ENCODE peak calls at places on chromosomes 13 and 19, in five cellular contexts. U, P, Z, M and G are unnamed samples. For H3K4me1, the result is how much of the 10 kb centered on the place peaks cover.

GRCh38 chr13:38542601-38543000 is 144.3 kb upstream of the FREM2 start:
- DNase-seq in M (no peak), U (no peak), Z (no peak), P (no peak), G (no peak)

GRCh38 chr19:46303702-46304397 is 7.0 kb downstream of the HIF3A start:
- DNase-seq in Z (peak), P (no peak), M (peak), U (peak), G (peak)

GRCh38 chr19:34960103-34960805 is 3.8 kb downstream of the ZNF792 start:
- DNase-seq in P (no peak), U (no peak), Z (no peak), M (no peak), G (no peak)

GRCh38 chr13:114130708-114131580 is 1.5 kb downstream of the RASA3 start:
- DNase-seq in Z (peak), M (peak), P (no peak), U (peak), G (peak)

GRCh38 chr13:38575427-38575826 is 111.5 kb upstream of the FREM2 start:
- DNase-seq in M (no peak), P (no peak), U (no peak), Z (no peak), G (peak)

GRCh38 chr19:29524912-29525870 is 603 bp upstream of the VSTM2B start:
- DNase-seq in P (no peak), M (no peak), U (peak), Z (no peak), G (no peak)

GRCh38 chr13:92221916-92222315 is 823.5 kb downstream of the GPC5 start:
- DNase-seq in M (no peak), U (no peak), Z (peak), P (no peak), G (no peak)

GRCh38 chr19:55115446-55116065 is 1.9 kb downstream of the PPP1R12C start:
- DNase-seq in M (no peak), Z (peak), P (no peak), U (no peak), G (peak)

GRCh38 chr19:11787536-11787935 is 10.8 kb upstream of the ZNF491 start:
- DNase-seq in Z (no peak), P (no peak), U (no peak), M (no peak), G (no peak)

GRCh38 chr19:30227661-30228112 is 144.5 kb upstream of the ZNF536 start:
- DNase-seq in P (no peak), U (peak), M (peak), Z (peak), G (peak)

GRCh38 chr13:100382787-100383186 is 205.8 kb downstream of the GGACT start:
- DNase-seq in P (no peak), Z (no peak), M (no peak), U (no peak), G (peak)

GRCh38 chr13:28337196-28338045 is 157.5 kb downstream of the FLT1 start:
- DNase-seq in M (no peak), U (no peak), P (no peak), Z (no peak), G (peak)

GRCh38 chr13:39960206-39960605 is 304.7 kb downstream of the COG6 start:
- DNase-seq in Z (no peak), M (no peak), U (no peak), P (no peak), G (no peak)

GRCh38 chr13:24662195-24663088 is 17.8 kb upstream of the ATP12A start:
- DNase-seq in U (no peak), Z (no peak), P (no peak), M (no peak), G (no peak)

GRCh38 chr13:84187626-84188025 is 305.4 kb upstream of the SLITRK1 start:
- DNase-seq in P (no peak), U (no peak), M (no peak), Z (no peak), G (no peak)

GRCh38 chr13:44932850-44933251 is 56.4 kb downstream of the NUFIP1 start:
- DNase-seq in M (no peak), P (no peak), Z (no peak), U (peak), G (no peak)

GRCh38 chr13:32125221-32125621 is 93.6 kb downstream of the FRY start:
- DNase-seq in M (no peak), P (no peak), Z (no peak), U (no peak), G (peak)

GRCh38 chr19:38277549-38277948 is 13.2 kb downstream of the SPINT2 start:
- DNase-seq in Z (no peak), U (no peak), M (no peak), P (no peak), G (peak)
- H3K4me1 ChIP-seq in Z (under half), U (under half), M (half or more), P (under half), G (under half)

GRCh38 chr13:111181977-111182376 is 66.9 kb downstream of the ARHGEF7 start:
- DNase-seq in U (no peak), M (no peak), P (no peak), Z (no peak), G (no peak)
- H3K4me1 ChIP-seq in U (under half), M (under half), P (half or more), Z (under half), G (under half)

GRCh38 chr13:23468811-23469210 is 35.3 kb upstream of the SACS start:
- DNase-seq in U (no peak), M (no peak), Z (no peak), P (no peak), G (no peak)

GRCh38 chr13:23467932-23468278 is 34.4 kb upstream of the SACS start:
- DNase-seq in U (no peak), M (no peak), P (no peak), Z (no peak), G (no peak)

GRCh38 chr13:23470706-23471610 is 37.5 kb upstream of the SACS start:
- DNase-seq in Z (no peak), P (no peak), U (no peak), M (no peak), G (peak)

GRCh38 chr13:23472189-23472588 is 38.7 kb upstream of the SACS start:
- DNase-seq in Z (no peak), M (no peak), U (no peak), P (no peak), G (no peak)

GRCh38 chr13:23469901-23470525 is 36.5 kb upstream of the SACS start:
- DNase-seq in U (peak), Z (peak), M (no peak), P (no peak), G (peak)
- H3K4me1 ChIP-seq in U (under half), Z (under half), M (under half), P (under half), G (under half)

DNA sequence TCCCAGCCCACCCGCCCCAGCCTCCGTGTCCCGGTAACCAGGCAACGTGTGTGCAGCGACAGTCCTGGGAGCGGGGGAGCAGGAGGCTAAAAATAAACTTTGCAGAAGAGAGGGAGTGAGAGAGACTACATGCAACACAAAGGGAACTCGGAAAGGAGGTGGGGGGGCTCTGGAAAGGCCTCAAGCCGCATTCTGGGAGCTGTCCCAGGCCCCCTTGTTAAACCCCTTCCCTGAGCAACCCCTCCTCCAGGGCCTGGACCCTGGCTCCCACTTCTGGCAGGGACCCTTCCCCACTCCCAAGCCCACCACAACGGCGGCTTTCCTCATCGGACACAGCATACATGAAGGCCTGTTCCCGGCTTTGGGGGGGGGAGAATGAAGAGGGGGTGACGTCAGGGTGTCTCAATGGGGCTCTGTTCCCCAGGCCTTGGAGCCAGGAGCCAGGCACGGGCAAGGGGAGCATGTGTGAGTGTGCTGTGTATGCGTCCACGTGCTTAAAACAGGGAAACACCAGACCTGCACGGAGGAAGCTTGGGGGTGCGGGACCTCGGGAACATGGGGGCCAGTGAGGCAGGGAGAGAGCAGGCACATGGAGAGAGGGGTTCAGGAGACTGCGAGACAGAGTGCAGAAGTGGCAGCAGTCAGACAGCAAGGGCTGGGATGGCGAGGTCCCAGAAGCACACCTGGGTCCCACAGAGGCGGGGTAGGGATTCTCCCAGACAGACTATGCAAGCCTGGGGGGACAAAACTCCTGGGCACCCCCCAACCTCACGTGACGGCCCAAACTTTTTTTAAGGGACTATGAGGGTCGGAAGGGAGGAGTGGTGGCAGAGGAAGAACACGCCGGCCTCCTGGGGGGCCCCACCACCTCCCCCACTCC is 2.3 kb downstream of the ERF start:
- DNase-seq in P (peak), Z (peak), M (peak), U (no peak), G (peak)
- H3K4me1 ChIP-seq in P (half or more), Z (under half), M (under half), U (under half), G (under half)

DNA sequence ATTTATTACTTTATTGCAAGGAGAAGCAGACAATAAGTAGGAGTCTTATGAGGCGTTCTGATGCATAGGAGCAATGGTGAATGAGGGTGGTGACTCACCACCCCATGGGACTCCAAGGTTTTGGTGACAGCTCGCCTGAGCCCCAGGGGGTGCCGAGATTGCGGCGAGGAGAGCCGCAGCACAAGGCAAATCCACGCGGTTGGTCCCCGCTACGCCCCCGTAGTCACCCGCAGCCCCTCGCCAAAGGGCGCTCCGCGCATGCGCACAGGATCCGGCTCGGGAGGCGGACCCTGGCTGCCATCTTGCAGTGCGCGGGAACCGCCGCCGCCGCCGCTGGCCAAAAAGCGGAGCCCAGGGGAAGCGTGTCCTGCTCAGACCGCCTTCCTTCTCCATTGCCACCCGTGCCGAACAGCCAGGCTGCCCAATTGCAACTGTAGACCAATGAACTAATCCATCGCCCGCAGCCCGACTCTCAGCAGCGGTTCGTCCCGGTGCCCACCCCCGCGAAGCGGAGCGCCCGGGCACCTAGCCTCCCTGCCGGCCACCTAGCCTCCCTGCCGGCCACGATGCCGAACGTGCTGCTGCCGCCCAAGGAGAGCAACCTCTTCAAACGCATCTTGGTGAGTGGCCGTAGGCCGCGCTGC is at the start of gene NAA16:
- DNase-seq in Z (peak), M (peak), U (peak), P (peak), G (peak)
- H3K4me1 ChIP-seq in Z (under half), M (half or more), U (under half), P (under half), G (under half)

DNA sequence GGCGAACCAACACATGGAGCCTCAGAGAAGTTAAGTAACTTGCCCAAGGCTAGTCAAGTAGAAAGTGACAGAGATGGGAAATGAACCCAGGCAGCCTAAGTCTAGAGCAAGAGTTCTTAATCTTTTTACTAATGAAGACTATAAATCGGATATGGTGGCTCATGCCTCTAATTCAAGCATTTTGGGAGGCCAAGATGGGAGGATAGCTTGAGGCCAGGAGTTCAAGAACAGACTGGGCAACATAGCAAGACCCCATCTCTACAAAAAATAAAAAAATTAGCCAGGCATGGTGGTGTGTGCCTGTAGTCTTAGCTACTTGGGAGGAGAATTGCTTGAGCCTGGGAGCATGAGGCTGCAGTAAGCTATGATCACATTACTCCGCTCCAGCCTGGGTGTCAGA is 10.7 kb downstream of the GPR12 start:
- DNase-seq in M (no peak), P (no peak), U (no peak), Z (no peak), G (no peak)
- H3K4me1 ChIP-seq in M (under half), P (under half), U (under half), Z (under half), G (under half)

DNA sequence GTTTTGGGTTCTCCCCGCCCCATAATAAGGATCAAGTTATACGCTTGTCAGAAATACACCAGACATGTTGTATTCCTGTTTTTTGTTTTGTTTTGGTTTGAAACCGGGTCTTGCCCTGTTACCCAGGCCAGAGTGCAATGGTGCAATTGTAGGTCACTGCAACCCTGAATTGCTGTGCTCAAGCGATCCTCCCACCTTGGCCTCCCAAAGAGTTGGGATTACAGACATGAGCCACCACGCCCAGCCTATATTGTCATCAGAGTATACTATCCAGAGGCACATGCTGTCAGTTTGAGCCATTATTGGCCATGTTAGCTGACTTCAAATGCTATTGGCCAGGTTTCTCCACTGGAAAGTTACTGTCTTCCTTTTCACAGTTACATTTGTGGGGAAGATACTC is 9.8 kb downstream of the SAFB start:
- DNase-seq in P (no peak), Z (no peak), M (no peak), U (no peak), G (no peak)
- H3K4me1 ChIP-seq in P (half or more), Z (under half), M (under half), U (under half), G (half or more)

DNA sequence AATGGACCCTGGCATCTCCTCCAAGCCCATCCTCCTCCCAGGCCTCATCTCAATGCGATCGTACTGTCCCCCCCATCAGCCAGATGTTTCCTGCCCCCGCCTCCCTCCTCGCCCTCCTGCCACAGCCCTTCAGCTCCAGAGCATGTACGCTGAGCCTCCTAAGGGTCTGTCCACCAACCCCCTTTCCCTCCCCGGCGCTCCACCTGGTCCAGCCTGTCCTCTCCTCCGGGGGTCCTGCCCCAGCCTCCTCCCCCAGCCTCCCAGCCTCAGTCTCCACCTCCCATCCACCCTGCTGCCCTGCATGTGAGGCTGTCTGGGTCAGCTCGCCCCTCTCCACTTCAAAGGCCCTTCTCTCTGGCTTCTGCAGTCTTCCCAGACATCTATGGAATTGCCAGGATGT is 4.5 kb downstream of the SIRT2 start:
- DNase-seq in Z (no peak), P (no peak), M (no peak), U (no peak), G (no peak)
- H3K4me1 ChIP-seq in Z (under half), P (under half), M (under half), U (under half), G (under half)